ENCODE peak calls at places on chromosomes 1 and 21, in seven cellular contexts. Z is PC-3, Y is OCI-LY7, X is SJSA1, F is pancreas, C is lung, O is esophagus squamous epithelium. I is an unnamed sample. For H3K9me3, the result is how much of the 10 kb centered on the place peaks cover.

GRCh38 chr1:91036894-91037829 is 15.3 kb upstream of the ZNF644 start:
- DNase-seq in Z (no peak), Y (no peak), X (no peak), F (no peak), C (no peak), O (no peak), I (no peak)

GRCh38 chr1:235979716-235980338 is 85.1 kb downstream of the NID1 start:
- DNase-seq in Z (no peak), Y (no peak), X (no peak), F (no peak), C (no peak), O (no peak), I (no peak)

GRCh38 chr1:171807547-171807946 is 26.1 kb downstream of the METTL13 start:
- DNase-seq in Z (no peak), Y (no peak), X (no peak), F (no peak), C (no peak), O (no peak), I (no peak)

GRCh38 chr1:36482724-36483388 is at the start of gene CSF3R:
- DNase-seq in Z (no peak), Y (no peak), X (no peak), F (no peak), C (peak), O (no peak), I (no peak)

GRCh38 chr21:38696617-38697016 is 109.1 kb upstream of the ETS2 start:
- DNase-seq in Z (no peak), Y (no peak), X (no peak), F (no peak), C (no peak), O (no peak), I (no peak)

GRCh38 chr1:80064524-80064923 is 1058.0 kb upstream of the ADGRL4 start:
- DNase-seq in Z (peak), Y (no peak), X (no peak), F (no peak), C (no peak), O (no peak), I (no peak)

GRCh38 chr1:231266811-231267322 is 25.9 kb downstream of the GNPAT start:
- DNase-seq in Z (no peak), Y (no peak), X (no peak), F (no peak), C (no peak), O (no peak), I (no peak)

GRCh38 chr1:48572632-48573258 is 100.7 kb upstream of the SPATA6 start:
- DNase-seq in Z (peak), Y (peak), X (peak), F (peak), C (peak), O (no peak), I (peak)

GRCh38 chr21:32687946-32688345 is 39.9 kb downstream of the SYNJ1 start:
- DNase-seq in Z (no peak), Y (peak), X (no peak), F (no peak), C (no peak), O (no peak), I (no peak)

GRCh38 chr1:21950734-21951575 is 13.8 kb upstream of the HSPG2 start:
- DNase-seq in Z (no peak), Y (no peak), X (no peak), F (no peak), C (no peak), O (no peak), I (peak)

GRCh38 chr1:88061106-88061829 is 622.8 kb upstream of the PKN2 start:
- DNase-seq in Z (peak), Y (peak), X (peak), F (no peak), C (no peak), O (no peak), I (peak)

GRCh38 chr1:202940561-202940960 is 13.5 kb upstream of the KLHL12 start:
- DNase-seq in Z (no peak), Y (no peak), X (no peak), F (no peak), C (no peak), O (no peak), I (no peak)

GRCh38 chr1:221449194-221449593 is 292.7 kb downstream of the DUSP10 start:
- DNase-seq in Z (no peak), Y (no peak), X (no peak), F (no peak), C (no peak), O (no peak), I (no peak)

GRCh38 chr1:201176931-201177330 is 13.7 kb upstream of the IGFN1 start:
- DNase-seq in Z (peak), Y (no peak), X (no peak), F (no peak), C (no peak), O (no peak), I (no peak)

GRCh38 chr1:44707112-44707881 is 23.7 kb downstream of the RNU5D-1 start:
- DNase-seq in Z (peak), Y (no peak), X (peak), F (no peak), C (no peak), O (no peak), I (no peak)

GRCh38 chr1:161986328-161986727 is 37.3 kb downstream of the OLFML2B start:
- DNase-seq in Z (no peak), Y (no peak), X (no peak), F (no peak), C (no peak), O (no peak), I (peak)

DNA sequence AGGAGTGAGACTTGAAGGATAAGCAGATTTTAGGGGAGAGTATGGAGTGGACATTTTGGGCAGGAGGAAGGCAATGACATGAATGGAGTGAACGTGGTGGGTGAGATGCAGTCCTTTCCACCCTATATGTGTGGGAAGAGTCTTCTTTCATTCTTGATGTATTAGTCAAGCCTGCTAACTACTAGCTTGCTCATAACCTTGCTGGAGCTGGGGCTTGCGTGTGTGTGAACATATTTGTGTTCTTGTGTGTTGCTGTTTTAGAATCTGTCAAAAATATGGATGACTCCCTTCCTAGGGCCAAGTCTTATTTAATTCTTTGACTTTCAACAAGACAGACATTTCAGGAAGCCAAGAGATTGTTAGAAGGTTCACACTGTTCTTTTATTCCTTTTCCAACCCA is 132.7 kb downstream of the UCK2 start:
- DNase-seq in Z (no peak), Y (no peak), X (no peak), F (no peak), C (no peak), O (no peak), I (no peak)
- H3K4me3 ChIP-seq in Z (no peak), Y (no peak), X (no peak), F (no peak), C (no peak), O (no peak), I (no peak)

GRCh38 chr1:115062542-115063004 is 26.7 kb downstream of the TSPAN2 start:
- DNase-seq in Z (peak), Y (no peak), X (peak), F (no peak), C (peak), O (peak), I (peak)
- H3K27ac ChIP-seq in Z (peak), Y (no peak), X (peak), F (peak), C (no peak), O (peak), I (peak)

GRCh38 chr1:112836642-112837041 is 119.4 kb downstream of the SLC16A1 start:
- DNase-seq in Z (no peak), Y (no peak), X (no peak), F (no peak), C (no peak), O (no peak), I (no peak)
- H3K9me3 ChIP-seq in Z (under half), Y (under half), X (under half), F (under half), C (under half), O (under half), I (under half)

GRCh38 chr1:153262462-153263157 is 3.1 kb downstream of the LORICRIN start:
- DNase-seq in Z (no peak), Y (no peak), X (no peak), F (no peak), C (no peak), O (no peak), I (no peak)

GRCh38 chr1:153261793-153262371 is 2.4 kb downstream of the LORICRIN start:
- DNase-seq in Z (no peak), Y (no peak), X (no peak), F (no peak), C (no peak), O (no peak), I (no peak)

GRCh38 chr1:153260473-153260979 is 1.0 kb downstream of the LORICRIN start:
- DNase-seq in Z (no peak), Y (no peak), X (no peak), F (no peak), C (no peak), O (no peak), I (no peak)

GRCh38 chr1:153259387-153259786 is at the start of gene LORICRIN:
- DNase-seq in Z (no peak), Y (no peak), X (no peak), F (no peak), C (no peak), O (no peak), I (no peak)

DNA sequence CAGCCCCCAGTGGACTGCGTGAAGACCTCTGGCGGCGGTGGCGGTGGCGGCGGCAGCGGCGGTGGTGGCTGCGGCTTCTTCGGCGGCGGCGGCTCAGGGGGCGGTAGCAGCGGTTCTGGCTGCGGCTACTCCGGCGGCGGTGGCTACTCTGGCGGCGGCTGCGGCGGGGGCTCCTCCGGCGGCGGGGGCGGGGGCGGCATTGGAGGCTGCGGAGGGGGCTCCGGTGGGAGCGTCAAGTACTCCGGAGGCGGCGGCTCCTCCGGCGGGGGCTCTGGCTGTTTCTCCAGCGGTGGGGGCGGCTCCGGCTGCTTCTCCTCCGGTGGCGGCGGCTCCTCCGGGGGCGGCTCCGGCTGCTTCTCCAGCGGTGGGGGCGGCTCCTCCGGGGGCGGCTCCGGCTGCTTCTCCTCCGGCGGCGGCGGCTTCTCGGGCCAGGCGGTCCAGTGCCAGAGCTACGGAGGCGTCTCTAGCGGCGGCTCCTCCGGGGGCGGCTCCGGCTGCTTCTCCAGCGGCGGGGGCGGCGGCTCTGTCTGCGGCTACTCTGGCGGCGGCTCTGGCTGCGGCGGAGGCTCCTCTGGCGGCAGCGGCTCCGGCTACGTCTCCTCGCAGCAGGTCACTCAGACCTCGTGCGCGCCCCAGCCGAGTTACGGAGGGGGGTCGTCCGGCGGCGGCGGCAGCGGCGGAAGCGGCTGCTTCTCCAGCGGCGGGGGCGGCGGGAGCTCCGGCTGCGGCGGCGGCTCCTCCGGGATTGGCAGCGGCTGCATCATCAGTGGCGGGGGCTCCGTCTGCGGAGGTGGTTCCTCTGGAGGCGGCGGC is 1.7 kb downstream of the LORICRIN start:
- DNase-seq in Z (no peak), Y (no peak), X (peak), F (peak), C (no peak), O (no peak), I (no peak)
- H3K4me3 ChIP-seq in Z (no peak), Y (no peak), X (peak), F (peak), C (peak), O (peak), I (no peak)

DNA sequence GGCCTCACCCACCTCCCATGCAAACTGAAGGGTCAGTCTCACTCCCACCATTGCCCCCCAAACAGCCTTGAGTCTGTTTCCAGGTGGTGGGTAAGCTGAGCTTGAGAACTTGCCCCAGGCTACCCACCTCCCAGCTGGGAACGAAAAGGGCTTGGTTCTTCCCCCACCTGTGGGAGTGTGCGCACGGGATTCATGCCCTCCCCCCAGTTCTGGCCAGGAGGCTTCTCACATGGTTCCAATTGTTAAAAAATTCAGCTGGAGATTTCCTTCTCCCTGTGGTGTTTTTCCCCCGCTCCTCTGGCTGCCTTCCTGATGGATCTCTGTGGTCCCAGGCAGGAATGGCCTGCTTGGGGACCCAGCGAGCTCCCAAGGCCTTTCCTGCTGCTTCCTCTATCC is 81.8 kb upstream of the C21orf91 start:
- DNase-seq in Z (no peak), Y (no peak), X (no peak), F (no peak), C (no peak), O (no peak), I (no peak)
- H3K27ac ChIP-seq in Z (no peak), Y (no peak), X (no peak), F (no peak), C (no peak), O (no peak), I (peak)